ENCODE peak calls at places on chromosomes 5 and 9, in ten cellular contexts. One of them, this sample, is unnamed.
A peak's percentile ranks its signal among the peaks of the same experiment; 100 is the strongest.

GRCh38 chr9:90969021-90969675 is 167.5 kb downstream of the SYK start:
- DNase-seq in SJSA1: no peak
- DNase-seq in SK-N-SH: no peak
- DNase-seq in heart left ventricle: no peak
- DNase-seq in fibroblast of lung: no peak
- DNase-seq in mucosa of descending colon: no peak
- DNase-seq in ovary: no peak
- DNase-seq in stomach: no peak
- DNase-seq in lower lobe of right lung: no peak
- DNase-seq in CD4-positive, CD25-positive, alpha-beta regulatory T cell: no peak
- DNase-seq in this sample: no peak

GRCh38 chr5:123365163-123365562 is 58.0 kb downstream of the CEP120 start:
- DNase-seq in mucosa of descending colon: no peak
- DNase-seq in CD4-positive, CD25-positive, alpha-beta regulatory T cell: no peak
- DNase-seq in fibroblast of lung: peak; percentile 53
- DNase-seq in ovary: no peak
- DNase-seq in lower lobe of right lung: no peak
- DNase-seq in heart left ventricle: no peak
- DNase-seq in SJSA1: no peak
- DNase-seq in stomach: no peak
- DNase-seq in SK-N-SH: no peak
- DNase-seq in this sample: no peak

GRCh38 chr5:148906968-148907367 is 80.6 kb downstream of the ADRB2 start:
- DNase-seq in mucosa of descending colon: no peak
- DNase-seq in SJSA1: no peak
- DNase-seq in ovary: no peak
- DNase-seq in fibroblast of lung: no peak
- DNase-seq in lower lobe of right lung: no peak
- DNase-seq in heart left ventricle: no peak
- DNase-seq in CD4-positive, CD25-positive, alpha-beta regulatory T cell: no peak
- DNase-seq in SK-N-SH: no peak
- DNase-seq in stomach: no peak
- DNase-seq in this sample: no peak

GRCh38 chr9:115614931-115615401 is 497.0 kb upstream of the TNC start:
- DNase-seq in SJSA1: no peak
- DNase-seq in ovary: no peak
- DNase-seq in mucosa of descending colon: no peak
- DNase-seq in stomach: no peak
- DNase-seq in SK-N-SH: no peak
- DNase-seq in lower lobe of right lung: no peak
- DNase-seq in heart left ventricle: no peak
- DNase-seq in fibroblast of lung: no peak
- DNase-seq in CD4-positive, CD25-positive, alpha-beta regulatory T cell: no peak
- DNase-seq in this sample: no peak

GRCh38 chr5:95628933-95629332 is 9.0 kb downstream of the GPR150 start:
- DNase-seq in SJSA1: no peak
- DNase-seq in lower lobe of right lung: no peak
- DNase-seq in SK-N-SH: no peak
- DNase-seq in stomach: no peak
- DNase-seq in ovary: no peak
- DNase-seq in heart left ventricle: no peak
- DNase-seq in fibroblast of lung: no peak
- DNase-seq in mucosa of descending colon: no peak
- DNase-seq in CD4-positive, CD25-positive, alpha-beta regulatory T cell: no peak
- DNase-seq in this sample: no peak

GRCh38 chr9:127008076-127008475 is 93.5 kb downstream of the RALGPS1 start:
- DNase-seq in fibroblast of lung: no peak
- DNase-seq in SK-N-SH: no peak
- DNase-seq in SJSA1: no peak
- DNase-seq in ovary: no peak
- DNase-seq in lower lobe of right lung: no peak
- DNase-seq in heart left ventricle: no peak
- DNase-seq in CD4-positive, CD25-positive, alpha-beta regulatory T cell: no peak
- DNase-seq in stomach: no peak
- DNase-seq in mucosa of descending colon: no peak
- DNase-seq in this sample: no peak

GRCh38 chr5:157739388-157740045 is 4.0 kb upstream of the LSM11 start:
- DNase-seq in mucosa of descending colon: no peak
- DNase-seq in lower lobe of right lung: no peak
- DNase-seq in heart left ventricle: no peak
- DNase-seq in ovary: no peak
- DNase-seq in stomach: no peak
- DNase-seq in fibroblast of lung: no peak
- DNase-seq in CD4-positive, CD25-positive, alpha-beta regulatory T cell: no peak
- DNase-seq in SJSA1: no peak
- DNase-seq in SK-N-SH: no peak
- DNase-seq in this sample: no peak

GRCh38 chr9:131656356-131657030 is 83.4 kb downstream of the RAPGEF1 start:
- DNase-seq in SK-N-SH: no peak
- DNase-seq in CD4-positive, CD25-positive, alpha-beta regulatory T cell: peak; percentile 46
- DNase-seq in lower lobe of right lung: peak; percentile 93
- DNase-seq in ovary: no peak
- DNase-seq in SJSA1: no peak
- DNase-seq in heart left ventricle: peak; percentile 82
- DNase-seq in mucosa of descending colon: peak; percentile 67
- DNase-seq in fibroblast of lung: no peak
- DNase-seq in stomach: peak; percentile 62
- DNase-seq in this sample: no peak

GRCh38 chr5:132485641-132486317 is 4.8 kb downstream of the IRF1 start:
- DNase-seq in CD4-positive, CD25-positive, alpha-beta regulatory T cell: no peak
- DNase-seq in mucosa of descending colon: no peak
- DNase-seq in lower lobe of right lung: no peak
- DNase-seq in SJSA1: no peak
- DNase-seq in ovary: peak; percentile 28
- DNase-seq in stomach: peak; percentile 38
- DNase-seq in heart left ventricle: peak; percentile 26
- DNase-seq in fibroblast of lung: no peak
- DNase-seq in SK-N-SH: no peak
- DNase-seq in this sample: no peak

GRCh38 chr9:136694163-136694864 is 7.1 kb upstream of the AGPAT2 start:
- DNase-seq in fibroblast of lung: peak; percentile 31
- DNase-seq in ovary: peak; percentile 54
- DNase-seq in heart left ventricle: no peak
- DNase-seq in SJSA1: no peak
- DNase-seq in CD4-positive, CD25-positive, alpha-beta regulatory T cell: no peak
- DNase-seq in SK-N-SH: peak; percentile 92
- DNase-seq in lower lobe of right lung: peak; percentile 84
- DNase-seq in mucosa of descending colon: peak; percentile 88
- DNase-seq in stomach: peak; percentile 79
- DNase-seq in this sample: peak; percentile 82

GRCh38 chr9:3828495-3828894 is 302.7 kb upstream of the RFX3 start:
- DNase-seq in lower lobe of right lung: no peak
- DNase-seq in SK-N-SH: no peak
- DNase-seq in heart left ventricle: no peak
- DNase-seq in ovary: no peak
- DNase-seq in fibroblast of lung: no peak
- DNase-seq in mucosa of descending colon: no peak
- DNase-seq in stomach: no peak
- DNase-seq in CD4-positive, CD25-positive, alpha-beta regulatory T cell: no peak
- DNase-seq in SJSA1: no peak
- DNase-seq in this sample: no peak

GRCh38 chr5:172574845-172575170 is 66.3 kb upstream of the NEURL1B start:
- DNase-seq in heart left ventricle: peak; percentile 21
- DNase-seq in mucosa of descending colon: no peak
- DNase-seq in ovary: no peak
- DNase-seq in lower lobe of right lung: no peak
- DNase-seq in SK-N-SH: no peak
- DNase-seq in SJSA1: no peak
- DNase-seq in stomach: no peak
- DNase-seq in CD4-positive, CD25-positive, alpha-beta regulatory T cell: no peak
- DNase-seq in fibroblast of lung: no peak
- DNase-seq in this sample: no peak

GRCh38 chr9:120326076-120326693 is 253.8 kb downstream of the CDK5RAP2 start:
- DNase-seq in stomach: no peak
- DNase-seq in mucosa of descending colon: no peak
- DNase-seq in SJSA1: no peak
- DNase-seq in lower lobe of right lung: no peak
- DNase-seq in CD4-positive, CD25-positive, alpha-beta regulatory T cell: no peak
- DNase-seq in fibroblast of lung: no peak
- DNase-seq in SK-N-SH: no peak
- DNase-seq in ovary: no peak
- DNase-seq in heart left ventricle: no peak
- DNase-seq in this sample: no peak

GRCh38 chr5:122805481-122805880 is 30.6 kb downstream of the SNX2 start:
- DNase-seq in fibroblast of lung: peak; percentile 62
- DNase-seq in heart left ventricle: no peak
- DNase-seq in SK-N-SH: no peak
- DNase-seq in CD4-positive, CD25-positive, alpha-beta regulatory T cell: no peak
- DNase-seq in mucosa of descending colon: no peak
- DNase-seq in ovary: no peak
- DNase-seq in SJSA1: no peak
- DNase-seq in stomach: no peak
- DNase-seq in lower lobe of right lung: no peak
- DNase-seq in this sample: no peak

GRCh38 chr9:133677126-133678010 is 41.2 kb downstream of the DBH start:
- DNase-seq in SJSA1: no peak
- DNase-seq in SK-N-SH: no peak
- DNase-seq in stomach: no peak
- DNase-seq in heart left ventricle: no peak
- DNase-seq in CD4-positive, CD25-positive, alpha-beta regulatory T cell: peak; percentile 34
- DNase-seq in ovary: no peak
- DNase-seq in mucosa of descending colon: no peak
- DNase-seq in fibroblast of lung: no peak
- DNase-seq in lower lobe of right lung: peak; percentile 20
- DNase-seq in this sample: no peak

GRCh38 chr5:126450895-126451294 is 27.7 kb downstream of the GRAMD2B start:
- DNase-seq in CD4-positive, CD25-positive, alpha-beta regulatory T cell: no peak
- DNase-seq in lower lobe of right lung: no peak
- DNase-seq in mucosa of descending colon: no peak
- DNase-seq in fibroblast of lung: no peak
- DNase-seq in ovary: no peak
- DNase-seq in heart left ventricle: no peak
- DNase-seq in SK-N-SH: no peak
- DNase-seq in stomach: no peak
- DNase-seq in SJSA1: no peak
- DNase-seq in this sample: no peak

DNA sequence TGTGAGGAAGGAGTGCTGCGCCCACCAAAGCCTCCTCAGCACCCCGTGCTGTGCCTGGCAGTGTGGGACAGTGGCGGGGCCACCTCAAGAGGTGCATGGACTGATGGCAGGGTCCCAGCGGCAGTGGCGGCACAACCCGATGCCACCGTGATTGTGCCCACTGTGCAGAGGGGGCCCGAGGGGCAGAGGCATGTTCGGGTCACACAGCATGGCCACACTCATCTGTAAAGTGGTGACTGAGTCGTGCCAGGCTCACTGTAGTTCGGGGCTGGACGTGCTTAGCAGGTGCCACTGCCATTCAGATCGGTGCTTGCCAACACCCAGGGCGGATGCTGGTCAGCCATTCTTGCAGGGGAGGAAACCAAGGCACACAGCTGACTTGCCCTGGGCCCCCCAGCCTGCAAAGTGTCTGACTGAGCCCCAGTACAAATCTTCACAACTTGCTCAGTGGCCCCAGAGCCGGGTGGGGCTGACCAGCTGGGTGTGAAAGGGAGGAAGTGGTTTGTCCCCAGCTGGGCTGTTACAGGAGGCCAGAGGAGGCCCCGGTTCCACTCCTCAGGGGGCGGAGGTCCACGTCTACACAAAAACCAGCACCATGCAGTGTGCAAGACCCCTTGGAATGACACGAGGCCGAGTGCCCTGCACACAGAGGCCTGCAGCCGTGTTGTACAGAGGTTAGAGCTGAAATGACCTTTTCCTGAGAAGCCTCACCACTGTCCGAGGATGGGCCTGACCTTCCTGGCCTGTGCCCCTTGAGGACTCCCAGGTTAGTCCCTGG is 17.8 kb downstream of the FGD3 start:
- DNase-seq in lower lobe of right lung: peak; percentile 74
- DNase-seq in SJSA1: no peak
- DNase-seq in stomach: peak; percentile 40
- DNase-seq in heart left ventricle: peak; percentile 48
- DNase-seq in mucosa of descending colon: peak; percentile 51
- DNase-seq in ovary: no peak
- DNase-seq in CD4-positive, CD25-positive, alpha-beta regulatory T cell: no peak
- DNase-seq in fibroblast of lung: no peak
- DNase-seq in SK-N-SH: no peak
- DNase-seq in this sample: no peak
- H3K4me3 ChIP-seq in lower lobe of right lung: peak overlapping the region; percentile 57
- H3K4me3 ChIP-seq in SJSA1: no peak overlapping the region
- H3K4me3 ChIP-seq in stomach: peak overlapping the region; percentile 36
- H3K4me3 ChIP-seq in heart left ventricle: peak overlapping the region; percentile 77
- H3K4me3 ChIP-seq in mucosa of descending colon: peak overlapping the region; percentile 9
- H3K4me3 ChIP-seq in ovary: no peak overlapping the region
- H3K4me3 ChIP-seq in CD4-positive, CD25-positive, alpha-beta regulatory T cell: peak overlapping the region; percentile 94
- H3K4me3 ChIP-seq in fibroblast of lung: no peak overlapping the region
- H3K4me3 ChIP-seq in SK-N-SH: no peak overlapping the region
- H3K4me3 ChIP-seq in this sample: no peak overlapping the region

DNA sequence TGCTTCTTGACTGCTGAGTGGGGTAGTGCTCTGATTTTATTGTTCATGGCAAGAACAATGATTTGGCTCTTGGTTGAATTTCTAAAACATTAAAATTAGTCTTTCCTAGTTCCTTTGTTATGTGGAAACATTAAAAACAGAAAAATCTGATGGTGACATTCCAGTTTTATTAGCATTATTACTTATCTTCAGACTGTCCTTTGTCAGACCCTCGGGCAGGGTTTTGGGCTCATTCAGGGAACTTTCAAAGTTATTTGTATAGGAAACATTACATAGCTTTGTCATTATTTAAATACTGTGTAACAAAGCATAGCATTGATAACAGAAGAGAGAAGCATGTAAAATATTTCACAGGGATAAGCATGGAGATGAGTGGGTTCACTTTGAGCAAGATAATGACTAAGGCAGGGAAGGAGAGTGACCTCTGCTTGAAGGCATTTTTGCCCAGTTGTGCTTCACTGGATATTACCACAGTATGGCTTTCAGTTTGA is 119.9 kb downstream of the KDM4C start:
- DNase-seq in lower lobe of right lung: no peak
- DNase-seq in ovary: no peak
- DNase-seq in SJSA1: no peak
- DNase-seq in stomach: no peak
- DNase-seq in heart left ventricle: no peak
- DNase-seq in SK-N-SH: no peak
- DNase-seq in mucosa of descending colon: no peak
- DNase-seq in fibroblast of lung: no peak
- DNase-seq in CD4-positive, CD25-positive, alpha-beta regulatory T cell: no peak
- DNase-seq in this sample: peak; percentile 63
- H3K4me1 ChIP-seq in lower lobe of right lung: no peaks in the 10 kb centered on the region
- H3K4me1 ChIP-seq in ovary: peaks cover 2% of the 10 kb centered on the region
- H3K4me1 ChIP-seq in SJSA1: no peaks in the 10 kb centered on the region
- H3K4me1 ChIP-seq in stomach: peaks cover 12% of the 10 kb centered on the region
- H3K4me1 ChIP-seq in heart left ventricle: no peaks in the 10 kb centered on the region
- H3K4me1 ChIP-seq in SK-N-SH: peaks cover 7% of the 10 kb centered on the region
- H3K4me1 ChIP-seq in mucosa of descending colon: no peaks in the 10 kb centered on the region
- H3K4me1 ChIP-seq in fibroblast of lung: no peaks in the 10 kb centered on the region
- H3K4me1 ChIP-seq in CD4-positive, CD25-positive, alpha-beta regulatory T cell: no peaks in the 10 kb centered on the region
- H3K4me1 ChIP-seq in this sample: peaks cover 9% of the 10 kb centered on the region

GRCh38 chr5:177261510-177261909 is 42.0 kb downstream of the RAB24 start:
- DNase-seq in ovary: no peak
- DNase-seq in heart left ventricle: no peak
- DNase-seq in mucosa of descending colon: no peak
- DNase-seq in stomach: no peak
- DNase-seq in lower lobe of right lung: no peak
- DNase-seq in SK-N-SH: no peak
- DNase-seq in CD4-positive, CD25-positive, alpha-beta regulatory T cell: no peak
- DNase-seq in fibroblast of lung: no peak
- DNase-seq in SJSA1: no peak
- DNase-seq in this sample: no peak
- H3K36me3 ChIP-seq in ovary: no peaks in the 10 kb centered on the region
- H3K36me3 ChIP-seq in heart left ventricle: peaks cover 62% of the 10 kb centered on the region
- H3K36me3 ChIP-seq in mucosa of descending colon: peaks cover 4% of the 10 kb centered on the region
- H3K36me3 ChIP-seq in stomach: peaks cover 98% of the 10 kb centered on the region
- H3K36me3 ChIP-seq in lower lobe of right lung: peaks cover 97% of the 10 kb centered on the region
- H3K36me3 ChIP-seq in SK-N-SH: peaks cover 67% of the 10 kb centered on the region
- H3K36me3 ChIP-seq in CD4-positive, CD25-positive, alpha-beta regulatory T cell: peaks cover 78% of the 10 kb centered on the region
- H3K36me3 ChIP-seq in fibroblast of lung: peaks cover 14% of the 10 kb centered on the region
- H3K36me3 ChIP-seq in SJSA1: peaks cover 80% of the 10 kb centered on the region
- H3K36me3 ChIP-seq in this sample: peaks cover 52% of the 10 kb centered on the region

GRCh38 chr9:129406278-129407225 is 214.3 kb downstream of the C9orf50 start:
- DNase-seq in ovary: peak; percentile 58
- DNase-seq in heart left ventricle: peak; percentile 57
- DNase-seq in SJSA1: no peak
- DNase-seq in SK-N-SH: no peak
- DNase-seq in mucosa of descending colon: peak; percentile 91
- DNase-seq in fibroblast of lung: no peak
- DNase-seq in stomach: peak; percentile 67
- DNase-seq in CD4-positive, CD25-positive, alpha-beta regulatory T cell: no peak
- DNase-seq in lower lobe of right lung: peak; percentile 68
- DNase-seq in this sample: peak; percentile 65
- H3K4me3 ChIP-seq in ovary: no peak overlapping the region
- H3K4me3 ChIP-seq in heart left ventricle: no peak overlapping the region
- H3K4me3 ChIP-seq in SJSA1: no peak overlapping the region
- H3K4me3 ChIP-seq in SK-N-SH: no peak overlapping the region
- H3K4me3 ChIP-seq in mucosa of descending colon: no peak overlapping the region
- H3K4me3 ChIP-seq in fibroblast of lung: no peak overlapping the region
- H3K4me3 ChIP-seq in stomach: no peak overlapping the region
- H3K4me3 ChIP-seq in CD4-positive, CD25-positive, alpha-beta regulatory T cell: no peak overlapping the region
- H3K4me3 ChIP-seq in lower lobe of right lung: no peak overlapping the region
- H3K4me3 ChIP-seq in this sample: no peak overlapping the region

This sample was measured in HAP-1.